ENCODE peak calls at places on chromosomes 3 and 15, in nine cellular contexts. R is activated CD8-positive, alpha-beta memory T cell treated with anti-CD3 and anti-CD28 coated beads, Interleukin-2, amount 10 ng/mL, durations not matched to agents 7 days and 5 days; P is EH; Y is GM18507; C is CD14-positive monocyte; I is endothelial cell of umbilical vein; E is frontal cortex; H is type B pancreatic cell; W is nephron progenitor cell. O is an unnamed sample.

GRCh38 chr3:153293222-153293621 is 131.2 kb downstream of the RAP2B start:
- DNase-seq in R (no peak), P (peak; percentile 51), Y (no peak), C (no peak), I (no peak), E (no peak), H (no peak), W (no peak), O (no peak)

GRCh38 chr3:44865272-44866005 is 3.7 kb downstream of the TMEM42 start:
- DNase-seq in R (no peak), P (peak; percentile 2), Y (no peak), C (no peak), I (no peak), E (no peak), H (no peak), W (no peak), O (no peak)

GRCh38 chr15:25905140-25905539 is 42.0 kb upstream of the ATP10A start:
- DNase-seq in R (no peak), P (peak; percentile 94), Y (no peak), C (no peak), I (no peak), E (no peak), H (no peak), W (no peak), O (no peak)

GRCh38 chr3:16668776-16669545 is 63.7 kb upstream of the DAZL start:
- DNase-seq in R (no peak), P (no peak), Y (no peak), C (no peak), I (no peak), E (no peak), H (no peak), W (no peak), O (no peak)

GRCh38 chr15:78059110-78059839 is 18.2 kb downstream of the TBC1D2B start:
- DNase-seq in R (no peak), P (no peak), Y (no peak), C (no peak), I (peak; percentile 55), E (no peak), H (no peak), W (no peak), O (no peak)

GRCh38 chr3:13519392-13519791 is 29.5 kb upstream of the FBLN2 start:
- DNase-seq in R (no peak), P (no peak), Y (no peak), C (no peak), I (no peak), E (no peak), H (no peak), W (no peak), O (no peak)

GRCh38 chr15:85542895-85543331 is 162.5 kb downstream of the AKAP13 start:
- DNase-seq in R (no peak), P (peak; percentile 47), Y (no peak), C (no peak), I (peak; percentile 49), E (no peak), H (no peak), W (no peak), O (no peak)

GRCh38 chr3:178201714-178202113 is 334.5 kb upstream of the KCNMB2 start:
- DNase-seq in R (no peak), P (no peak), Y (no peak), C (no peak), I (no peak), E (no peak), H (no peak), W (no peak), O (no peak)

GRCh38 chr15:57654136-57654845 is 52.2 kb upstream of the POLR2M start:
- DNase-seq in R (no peak), P (peak; percentile 79), Y (no peak), C (no peak), I (no peak), E (no peak), H (no peak), W (no peak), O (no peak)

GRCh38 chr15:71634820-71635219 is 175.5 kb upstream of the NR2E3 start:
- DNase-seq in R (no peak), P (peak; percentile 87), Y (no peak), C (no peak), I (peak; percentile 63), E (no peak), H (no peak), W (no peak), O (no peak)

GRCh38 chr3:114487502-114487901 is 193.7 kb downstream of the TIGIT start:
- DNase-seq in R (no peak), P (no peak), Y (no peak), C (no peak), I (no peak), E (no peak), H (no peak), W (no peak), O (no peak)

GRCh38 chr15:67825880-67826716 is 789 bp downstream of the SKOR1 start:
- DNase-seq in R (no peak), P (no peak), Y (no peak), C (no peak), I (no peak), E (peak; percentile 38), H (no peak), W (no peak), O (no peak)

GRCh38 chr3:135325096-135325495 is 530.0 kb downstream of the EPHB1 start:
- DNase-seq in R (no peak), P (no peak), Y (no peak), C (no peak), I (no peak), E (no peak), H (no peak), W (no peak), O (no peak)

GRCh38 chr3:14505001-14505802 is 34.9 kb downstream of the GRIP2 start:
- DNase-seq in R (no peak), P (no peak), Y (no peak), C (no peak), I (no peak), E (no peak), H (no peak), W (no peak), O (no peak)

GRCh38 chr3:105786241-105786640 is 82.6 kb downstream of the CBLB start:
- DNase-seq in R (no peak), P (no peak), Y (no peak), C (no peak), I (no peak), E (no peak), H (no peak), W (no peak), O (no peak)

GRCh38 chr3:152281032-152281713 is 12.4 kb downstream of the MBNL1 start:
- DNase-seq in R (no peak), P (no peak), Y (no peak), C (no peak), I (no peak), E (no peak), H (no peak), W (no peak), O (no peak)

GRCh38 chr3:169722715-169723114 is 42.1 kb downstream of the TERC start:
- DNase-seq in R (no peak), P (no peak), Y (no peak), C (no peak), I (no peak), E (no peak), H (no peak), W (no peak), O (no peak)

GRCh38 chr15:36850864-36851263 is 249.5 kb downstream of the MEIS2 start:
- DNase-seq in R (no peak), P (no peak), Y (no peak), C (no peak), I (no peak), E (no peak), H (no peak), W (no peak), O (no peak)

GRCh38 chr3:68631810-68632545 is 300.4 kb downstream of the TAFA4 start:
- DNase-seq in R (no peak), P (no peak), Y (no peak), C (no peak), I (no peak), E (no peak), H (no peak), W (no peak), O (no peak)

GRCh38 chr3:112470791-112471190 is 28.5 kb downstream of the BTLA start:
- DNase-seq in R (no peak), P (peak; percentile 17), Y (no peak), C (no peak), I (no peak), E (no peak), H (no peak), W (no peak), O (no peak)

GRCh38 chr3:46091046-46091445 is 63.8 kb upstream of the XCR1 start:
- DNase-seq in R (no peak), P (no peak), Y (no peak), C (peak; percentile 64), I (no peak), E (no peak), H (peak; percentile 20), W (no peak), O (no peak)

GRCh38 chr3:148938931-148939330 is 52.4 kb upstream of the GYG1 start:
- DNase-seq in R (no peak), P (no peak), Y (no peak), C (no peak), I (no peak), E (peak; percentile 19), H (no peak), W (no peak), O (no peak)

GRCh38 chr3:9732080-9732752 is 681 bp downstream of the BRPF1 start:
- DNase-seq in R (peak; percentile 86), P (peak; percentile 21), Y (no peak), C (no peak), I (peak; percentile 34), E (no peak), H (no peak), W (peak; percentile 50), O (peak; percentile 45)

GRCh38 chr3:193788189-193788946 is 195.4 kb downstream of the OPA1 start:
- DNase-seq in R (peak; percentile 44), P (peak; percentile 60), Y (peak; percentile 64), C (no peak), I (peak; percentile 76), E (peak; percentile 44), H (no peak), W (peak; percentile 68), O (no peak)

GRCh38 chr3:168047190-168047795 is 48.4 kb downstream of the GOLIM4 start:
- DNase-seq in R (no peak), P (peak; percentile 83), Y (peak; percentile 17), C (no peak), I (peak; percentile 83), E (peak; percentile 24), H (no peak), W (no peak), O (no peak)

GRCh38 chr15:58201536-58201935 is 63.4 kb downstream of the AQP9 start:
- DNase-seq in R (no peak), P (peak; percentile 78), Y (no peak), C (no peak), I (peak; percentile 60), E (no peak), H (no peak), W (no peak), O (no peak)

GRCh38 chr3:98166396-98166795 is at the start of gene OR5H15:
- DNase-seq in R (no peak), P (no peak), Y (no peak), C (no peak), I (no peak), E (no peak), H (no peak), W (no peak), O (no peak)

GRCh38 chr3:40336511-40337135 is 27.1 kb downstream of the EIF1B start:
- DNase-seq in R (no peak), P (no peak), Y (no peak), C (no peak), I (no peak), E (no peak), H (no peak), W (no peak), O (no peak)

GRCh38 chr15:88440021-88440420 is 27.2 kb downstream of the MRPL46 start:
- DNase-seq in R (no peak), P (peak; percentile 67), Y (no peak), C (no peak), I (peak; percentile 8), E (no peak), H (no peak), W (no peak), O (no peak)

GRCh38 chr3:141151439-141151838 is 80.2 kb upstream of the PXYLP1 start:
- DNase-seq in R (no peak), P (peak; percentile 4), Y (no peak), C (no peak), I (no peak), E (no peak), H (no peak), W (no peak), O (no peak)

GRCh38 chr3:191376742-191377141 is 46.4 kb upstream of the UTS2B start:
- DNase-seq in R (no peak), P (peak; percentile 89), Y (no peak), C (no peak), I (peak; percentile 92), E (no peak), H (no peak), W (no peak), O (no peak)